ENCODE peak calls at places on chromosome 10, in four cellular contexts. B is germinal center, F is pons, O is neuronal stem cell. G is an unnamed sample.

GRCh38 chr10:113007821-113008220 is 57.8 kb downstream of the TCF7L2 start:
- DNase-seq in F (no peak), B (no peak), O (no peak), G (no peak)

GRCh38 chr10:76858721-76859120 is 778.9 kb downstream of the KCNMA1 start:
- DNase-seq in B (no peak), F (no peak), O (no peak), G (no peak)

GRCh38 chr10:49404321-49404878 is 8.5 kb upstream of the DRGX start:
- DNase-seq in B (no peak), F (no peak), O (no peak), G (no peak)

GRCh38 chr10:70671619-70672164 is 614 bp upstream of the ADAMTS14 start:
- DNase-seq in O (no peak), F (no peak), B (no peak), G (no peak)

GRCh38 chr10:36602374-36602773 is 523.0 kb upstream of the ANKRD30A start:
- DNase-seq in O (no peak), F (no peak), B (no peak), G (no peak)

GRCh38 chr10:16777473-16778370 is 39.5 kb downstream of the RSU1 start:
- DNase-seq in F (peak), B (peak), O (peak), G (peak)

GRCh38 chr10:103584216-103585010 is 90.9 kb downstream of the NEURL1 start:
- DNase-seq in B (peak), O (no peak), F (no peak), G (no peak)

GRCh38 chr10:96974348-96974747 is 142.2 kb downstream of the LCOR start:
- DNase-seq in B (peak), O (no peak), F (peak), G (no peak)

GRCh38 chr10:79250259-79250658 is 97.0 kb upstream of the PPIF start:
- DNase-seq in B (peak), F (peak), O (no peak), G (no peak)

GRCh38 chr10:110858297-110858934 is 13.3 kb upstream of the PDCD4 start:
- DNase-seq in O (no peak), F (no peak), B (no peak), G (no peak)

GRCh38 chr10:31959461-31960173 is 31.0 kb upstream of the ARHGAP12 start:
- DNase-seq in B (no peak), F (peak), O (no peak), G (no peak)

GRCh38 chr10:63542835-63543575 is 21.8 kb downstream of the REEP3 start:
- DNase-seq in B (no peak), O (no peak), F (no peak), G (no peak)

GRCh38 chr10:34407227-34407626 is 407.9 kb downstream of the PARD3 start:
- DNase-seq in B (no peak), F (no peak), O (no peak), G (no peak)

GRCh38 chr10:93406367-93407145 is 75.6 kb downstream of the MYOF start:
- DNase-seq in B (no peak), F (no peak), O (no peak), G (no peak)

GRCh38 chr10:121244791-121245190 is 353.5 kb downstream of the FGFR2 start:
- DNase-seq in B (no peak), F (no peak), O (no peak), G (no peak)

GRCh38 chr10:85420501-85421191 is 945.9 kb downstream of the GRID1 start:
- DNase-seq in O (peak), B (no peak), F (no peak), G (no peak)

GRCh38 chr10:29861811-29862505 is 197.4 kb downstream of the JCAD start:
- DNase-seq in B (no peak), O (no peak), F (no peak), G (no peak)